ENCODE peak calls at places on chromosomes 2 and 18, in five cellular contexts. T, N, S, C and G are unnamed samples.
A peak's percentile ranks its signal among the peaks of the same experiment; 100 is the strongest.

GRCh38 chr18:9838144-9838877 is 47.5 kb upstream of the TXNDC2 start:
- DNase-seq in T (no peak), N (peak; percentile 19), S (no peak), C (no peak), G (no peak)

GRCh38 chr2:219570194-219570923 is 980 bp downstream of the OBSL1 start:
- DNase-seq in T (peak; percentile 38), N (peak; percentile 52), S (no peak), C (peak; percentile 62), G (peak; percentile 15)

GRCh38 chr2:50529600-50530218 is 502.2 kb downstream of the NRXN1 start:
- DNase-seq in T (peak; percentile 39), N (no peak), S (no peak), C (no peak), G (no peak)

GRCh38 chr18:78586596-78586995 is 393.0 kb upstream of the SALL3 start:
- DNase-seq in T (no peak), N (no peak), S (no peak), C (no peak), G (no peak)

GRCh38 chr2:12005886-12006681 is 259.7 kb downstream of the LPIN1 start:
- DNase-seq in T (peak; percentile 70), N (no peak), S (peak; percentile 20), C (peak; percentile 39), G (peak; percentile 25)

GRCh38 chr2:12008425-12009061 is 262.1 kb downstream of the LPIN1 start:
- DNase-seq in T (peak; percentile 21), N (no peak), S (no peak), C (no peak), G (no peak)

GRCh38 chr2:240419321-240419720 is 16.1 kb upstream of the GPC1 start:
- DNase-seq in T (no peak), N (peak; percentile 8), S (no peak), C (peak; percentile 2), G (peak; percentile 5)

GRCh38 chr2:199308567-199308966 is 149.2 kb downstream of the SATB2 start:
- DNase-seq in T (no peak), N (no peak), S (no peak), C (no peak), G (no peak)

GRCh38 chr18:49050462-49050861 is 99.7 kb upstream of the SMAD7 start:
- DNase-seq in T (no peak), N (no peak), S (no peak), C (no peak), G (no peak)

GRCh38 chr2:120238728-120239487 is 13.7 kb upstream of the RALB start:
- DNase-seq in T (peak; percentile 78), N (peak; percentile 90), S (no peak), C (no peak), G (no peak)

GRCh38 chr18:79733996-79734770 is 54.6 kb downstream of the CTDP1 start:
- DNase-seq in T (no peak), N (no peak), S (peak; percentile 12), C (no peak), G (no peak)

GRCh38 chr2:196987654-196988364 is 61.3 kb upstream of the PGAP1 start:
- DNase-seq in T (peak; percentile 97), N (peak; percentile 65), S (peak; percentile 31), C (no peak), G (peak; percentile 43)

GRCh38 chr18:2974731-2975130 is 38.2 kb downstream of the LPIN2 start:
- DNase-seq in T (no peak), N (no peak), S (no peak), C (no peak), G (no peak)

GRCh38 chr2:101479328-101479727 is 4.4 kb upstream of the RFX8 start:
- DNase-seq in T (no peak), N (no peak), S (no peak), C (no peak), G (no peak)

GRCh38 chr18:79738565-79739439 is 58.9 kb upstream of the KCNG2 start:
- DNase-seq in T (no peak), N (no peak), S (peak; percentile 31), C (no peak), G (no peak)

GRCh38 chr2:152307863-152308262 is 27.1 kb upstream of the FMNL2 start:
- DNase-seq in T (peak; percentile 14), N (no peak), S (no peak), C (no peak), G (no peak)

GRCh38 chr2:11056614-11057013 is 98.7 kb upstream of the SLC66A3 start:
- DNase-seq in T (peak; percentile 81), N (no peak), S (no peak), C (no peak), G (no peak)

GRCh38 chr2:58633576-58634365 is 392.6 kb upstream of the FANCL start:
- DNase-seq in T (peak; percentile 70), N (no peak), S (no peak), C (no peak), G (no peak)

GRCh38 chr2:195659114-195659513 is 2.1 kb downstream of the SLC39A10 start:
- DNase-seq in T (no peak), N (no peak), S (no peak), C (no peak), G (no peak)

GRCh38 chr2:73827018-73827417 is 1.7 kb upstream of the STAMBP start:
- DNase-seq in T (peak; percentile 35), N (no peak), S (no peak), C (no peak), G (no peak)

GRCh38 chr2:177396630-177397460 is 4.3 kb downstream of the AGPS start:
- DNase-seq in T (peak; percentile 50), N (peak; percentile 25), S (no peak), C (no peak), G (no peak)

GRCh38 chr2:176753752-176754474 is 458.7 kb upstream of the HNRNPA3 start:
- DNase-seq in T (no peak), N (no peak), S (no peak), C (no peak), G (no peak)

GRCh38 chr2:136582631-136583205 is 182.6 kb upstream of the THSD7B start:
- DNase-seq in T (peak; percentile 1), N (peak; percentile 30), S (peak; percentile 6), C (no peak), G (no peak)

GRCh38 chr18:43656547-43656946 is 379.3 kb upstream of the SYT4 start:
- DNase-seq in T (no peak), N (no peak), S (no peak), C (no peak), G (no peak)

DNA sequence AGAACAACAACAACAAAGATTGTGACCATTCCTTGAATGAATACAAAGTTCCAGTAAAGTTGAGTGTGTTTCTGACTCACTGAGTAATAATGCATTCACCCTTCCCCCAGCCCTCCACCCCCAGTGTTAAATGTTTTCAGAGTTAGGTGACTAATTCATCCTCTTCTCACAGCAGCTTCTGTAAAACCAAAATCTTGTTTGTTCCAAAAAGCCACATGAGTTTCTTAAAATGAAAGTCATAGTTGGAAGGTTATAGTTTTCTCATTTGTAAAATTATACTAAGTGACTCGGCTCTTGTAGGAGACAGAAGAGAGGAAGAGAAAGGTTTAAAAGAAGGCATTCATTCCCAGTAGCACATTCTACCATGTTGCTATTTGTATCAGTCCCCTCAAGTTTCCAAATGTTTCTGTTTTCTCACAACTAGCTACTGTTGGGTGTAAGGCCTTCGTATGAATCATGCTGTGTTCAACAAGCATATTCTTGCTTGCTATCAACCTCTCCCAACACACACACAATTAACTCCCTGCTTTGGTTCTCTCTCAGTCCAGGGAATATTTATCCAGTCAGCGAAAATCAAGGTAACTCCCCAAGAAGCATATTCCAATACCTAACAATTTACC is 75.3 kb downstream of the MBD2 start:
- DNase-seq in T (peak; percentile 89), N (peak; percentile 67), S (no peak), C (no peak), G (peak; percentile 43)
- H3K4me3 ChIP-seq in T (peak overlapping the region; percentile 12), N (no peak overlapping the region), S (no peak overlapping the region), C (no peak overlapping the region), G (no peak overlapping the region)

GRCh38 chr2:1617425-1618021 is 126.8 kb downstream of the PXDN start:
- DNase-seq in T (no peak), N (no peak), S (no peak), C (no peak), G (no peak)
- H3K27ac ChIP-seq in T (no peak overlapping the region), N (no peak overlapping the region), S (no peak overlapping the region), C (no peak overlapping the region), G (no peak overlapping the region)

GRCh38 chr2:168454737-168455691 is 1.1 kb upstream of the CERS6 start:
- DNase-seq in T (no peak), N (no peak), S (no peak), C (no peak), G (no peak)
- H3K4me3 ChIP-seq in T (peak overlapping the region; percentile 67), N (no peak overlapping the region), S (peak overlapping the region; percentile 78), C (peak overlapping the region; percentile 91), G (peak overlapping the region; percentile 86)

GRCh38 chr2:67984600-67984999 is 78.2 kb downstream of the C1D start:
- DNase-seq in T (no peak), N (no peak), S (no peak), C (no peak), G (no peak)

GRCh38 chr2:67986258-67986657 is 76.5 kb downstream of the C1D start:
- DNase-seq in T (no peak), N (no peak), S (no peak), C (no peak), G (no peak)

GRCh38 chr2:67982956-67983355 is 79.8 kb downstream of the C1D start:
- DNase-seq in T (no peak), N (no peak), S (no peak), C (no peak), G (no peak)

GRCh38 chr2:67991456-67991855 is 71.3 kb downstream of the C1D start:
- DNase-seq in T (no peak), N (no peak), S (no peak), C (no peak), G (no peak)

DNA sequence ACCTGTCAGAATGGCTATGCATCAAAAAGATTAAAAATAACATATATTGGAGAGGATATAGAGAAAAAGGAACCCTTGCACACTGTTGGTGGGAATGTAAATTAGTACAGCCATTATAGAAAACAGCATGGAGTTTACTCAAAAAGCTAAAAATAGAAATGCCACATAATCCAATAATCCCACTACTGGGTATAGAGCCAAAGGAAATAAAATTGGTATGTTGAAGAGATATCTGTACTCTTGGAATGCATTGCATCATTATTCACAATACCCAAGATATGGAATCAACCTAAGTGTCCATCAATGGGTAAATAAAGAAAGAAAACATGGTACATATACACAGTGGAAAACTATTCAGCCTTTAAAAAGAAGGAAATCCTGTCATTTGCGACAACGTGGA is 77.2 kb downstream of the C1D start:
- DNase-seq in T (no peak), N (no peak), S (no peak), C (no peak), G (no peak)
- H3K27ac ChIP-seq in T (no peak overlapping the region), N (no peak overlapping the region), S (no peak overlapping the region), C (no peak overlapping the region), G (no peak overlapping the region)